ENCODE peak calls at places on chromosomes 6 and 20, in four cellular contexts. C, K, Z and P are unnamed samples.

GRCh38 chr20:14741616-14742015 is 404.2 kb upstream of the FLRT3 start:
- DNase-seq in C (no peak), K (no peak), Z (no peak), P (no peak)

GRCh38 chr6:9458424-9458823 is 956.5 kb downstream of the TFAP2A start:
- DNase-seq in C (no peak), K (no peak), Z (no peak), P (no peak)

GRCh38 chr20:51372176-51372803 is 170.2 kb downstream of the NFATC2 start:
- DNase-seq in C (peak; percentile 50), K (no peak), Z (peak; percentile 81), P (peak; percentile 20)

GRCh38 chr20:20327756-20328155 is 40.1 kb upstream of the INSM1 start:
- DNase-seq in C (peak; percentile 4), K (no peak), Z (no peak), P (no peak)

GRCh38 chr6:154763650-154764049 is 30.4 kb downstream of the SCAF8 start:
- DNase-seq in C (no peak), K (no peak), Z (no peak), P (no peak)

GRCh38 chr20:32480361-32481199 is 104.6 kb downstream of the NOL4L start:
- DNase-seq in C (no peak), K (no peak), Z (no peak), P (no peak)

GRCh38 chr6:83311231-83311630 is 118.1 kb downstream of the RWDD2A start:
- DNase-seq in C (no peak), K (no peak), Z (peak; percentile 18), P (no peak)

GRCh38 chr20:10475225-10475624 is 40.1 kb downstream of the SLX4IP start:
- DNase-seq in C (no peak), K (no peak), Z (no peak), P (no peak)

GRCh38 chr6:43274916-43275597 is 23.0 kb upstream of the SLC22A7 start:
- DNase-seq in C (no peak), K (no peak), Z (no peak), P (no peak)

GRCh38 chr6:54747955-54748354 is 98.6 kb upstream of the FAM83B start:
- DNase-seq in C (no peak), K (no peak), Z (no peak), P (no peak)

GRCh38 chr20:17457064-17457463 is 74.1 kb downstream of the BFSP1 start:
- DNase-seq in C (no peak), K (no peak), Z (no peak), P (no peak)

GRCh38 chr6:52984247-52984646 is 10.8 kb downstream of the GSTA4 start:
- DNase-seq in C (no peak), K (no peak), Z (no peak), P (peak; percentile 43)

GRCh38 chr6:157280153-157280552 is 43.2 kb downstream of the TMEM242 start:
- DNase-seq in C (no peak), K (no peak), Z (no peak), P (no peak)

GRCh38 chr20:7843613-7844012 is 96.6 kb downstream of the HAO1 start:
- DNase-seq in C (peak; percentile 33), K (peak; percentile 16), Z (peak; percentile 50), P (no peak)

GRCh38 chr6:43609402-43609801 is 19.7 kb downstream of the GTPBP2 start:
- DNase-seq in C (no peak), K (no peak), Z (no peak), P (no peak)

GRCh38 chr6:134482585-134483346 is 164.9 kb upstream of the SGK1 start:
- DNase-seq in C (peak; percentile 43), K (no peak), Z (no peak), P (no peak)

GRCh38 chr6:74870403-74870802 is 335.4 kb downstream of the COL12A1 start:
- DNase-seq in C (no peak), K (no peak), Z (no peak), P (no peak)

GRCh38 chr20:54132612-54133433 is 41.0 kb downstream of the CYP24A1 start:
- DNase-seq in C (peak; percentile 73), K (peak; percentile 94), Z (peak; percentile 71), P (no peak)

GRCh38 chr6:131009790-131010189 is 53.3 kb downstream of the EPB41L2 start:
- DNase-seq in C (no peak), K (no peak), Z (no peak), P (no peak)

GRCh38 chr20:12252793-12253192 is 335.1 kb downstream of the BTBD3 start:
- DNase-seq in C (no peak), K (no peak), Z (no peak), P (no peak)

GRCh38 chr20:15913661-15914060 is 659.6 kb downstream of the KIF16B start:
- DNase-seq in C (no peak), K (no peak), Z (no peak), P (no peak)

GRCh38 chr6:25066593-25066992 is 130.8 kb upstream of the RIPOR2 start:
- DNase-seq in C (no peak), K (no peak), Z (no peak), P (no peak)

GRCh38 chr20:56689852-56690485 is 60.9 kb downstream of the TFAP2C start:
- DNase-seq in C (peak; percentile 39), K (no peak), Z (peak; percentile 29), P (no peak)

GRCh38 chr6:108526739-108527174 is 34.0 kb upstream of the FOXO3 start:
- DNase-seq in C (no peak), K (peak; percentile 7), Z (peak; percentile 41), P (no peak)

GRCh38 chr20:32164984-32165735 is 42.4 kb downstream of the PLAGL2 start:
- DNase-seq in C (no peak), K (no peak), Z (no peak), P (no peak)

GRCh38 chr20:33777831-33778230 is 33.3 kb upstream of the CHMP4B start:
- DNase-seq in C (no peak), K (no peak), Z (no peak), P (no peak)

GRCh38 chr6:158911746-158912158 is 88.2 kb downstream of the RSPH3 start:
- DNase-seq in C (no peak), K (no peak), Z (no peak), P (peak; percentile 5)

GRCh38 chr6:32854376-32855178 is 585 bp downstream of the PSMB9 start:
- DNase-seq in C (peak; percentile 70), K (no peak), Z (peak; percentile 70), P (peak; percentile 54)

GRCh38 chr6:16511723-16512584 is 249.3 kb downstream of the ATXN1 start:
- DNase-seq in C (no peak), K (no peak), Z (no peak), P (no peak)

GRCh38 chr6:18395851-18396187 is 8.7 kb downstream of the RNF144B start:
- DNase-seq in C (no peak), K (no peak), Z (no peak), P (no peak)

GRCh38 chr20:10982692-10983091 is 308.9 kb upstream of the JAG1 start:
- DNase-seq in C (peak; percentile 69), K (peak; percentile 68), Z (peak; percentile 80), P (no peak)

GRCh38 chr6:93300661-93301060 is 118.7 kb downstream of the EPHA7 start:
- DNase-seq in C (no peak), K (no peak), Z (no peak), P (no peak)

GRCh38 chr20:21436186-21436585 is 38.9 kb upstream of the NKX2-4 start:
- DNase-seq in C (peak; percentile 24), K (no peak), Z (peak; percentile 57), P (no peak)

GRCh38 chr20:17565164-17565845 is 4.6 kb upstream of the DSTN start:
- DNase-seq in C (no peak), K (no peak), Z (no peak), P (no peak)